ENCODE peak calls at places on chromosomes 4 and X, in ten cellular contexts. B, F, E, W, T, Y, M, X, U and R are unnamed samples.
A peak's percentile ranks its signal among the peaks of the same experiment; 100 is the strongest.

GRCh38 chrX:154490021-154490413 is 412 bp downstream of the SLC10A3 start:
- DNase-seq in B (peak; percentile 31), F (peak; percentile 26), E (no peak), W (no peak), T (peak; percentile 61), Y (no peak), M (no peak), X (no peak), U (peak; percentile 68), R (no peak)

GRCh38 chr4:121057466-121057911 is 14.8 kb downstream of the NDNF start:
- DNase-seq in B (no peak), F (no peak), E (no peak), W (no peak), T (no peak), Y (no peak), M (no peak), X (no peak), U (no peak), R (no peak)

GRCh38 chrX:132615396-132616131 is 126.7 kb upstream of the MBNL3 start:
- DNase-seq in B (no peak), F (peak; percentile 15), E (no peak), W (peak; percentile 21), T (peak; percentile 58), Y (peak; percentile 15), M (peak; percentile 32), X (peak; percentile 21), U (peak; percentile 18), R (peak; percentile 38)

GRCh38 chr4:17166954-17167353 is 268.5 kb upstream of the LDB2 start:
- DNase-seq in B (no peak), F (no peak), E (no peak), W (no peak), T (peak; percentile 68), Y (no peak), M (no peak), X (no peak), U (no peak), R (no peak)

GRCh38 chr4:7547368-7548040 is 112.8 kb upstream of the PSAPL1 start:
- DNase-seq in B (no peak), F (peak; percentile 81), E (no peak), W (no peak), T (no peak), Y (no peak), M (no peak), X (peak; percentile 12), U (peak; percentile 26), R (no peak)

GRCh38 chr4:177785000-177785399 is 342.8 kb upstream of the AGA start:
- DNase-seq in B (no peak), F (no peak), E (no peak), W (no peak), T (no peak), Y (no peak), M (no peak), X (no peak), U (no peak), R (no peak)

GRCh38 chr4:101355767-101356702 is 8.7 kb upstream of the PPP3CA start:
- DNase-seq in B (peak; percentile 41), F (no peak), E (no peak), W (peak; percentile 14), T (peak; percentile 90), Y (no peak), M (no peak), X (no peak), U (peak; percentile 89), R (no peak)

GRCh38 chrX:11664211-11664888 is 1.4 kb downstream of the ARHGAP6 start:
- DNase-seq in B (no peak), F (no peak), E (no peak), W (no peak), T (peak; percentile 21), Y (no peak), M (no peak), X (no peak), U (peak; percentile 16), R (no peak)

GRCh38 chrX:66632986-66633385 is 5.9 kb downstream of the EDA2R start:
- DNase-seq in B (no peak), F (no peak), E (no peak), W (no peak), T (peak; percentile 22), Y (no peak), M (no peak), X (no peak), U (peak; percentile 40), R (no peak)

GRCh38 chrX:26845051-26845450 is 618.1 kb downstream of the PPP4R3C start:
- DNase-seq in B (no peak), F (no peak), E (no peak), W (no peak), T (peak; percentile 12), Y (no peak), M (no peak), X (no peak), U (no peak), R (no peak)

GRCh38 chrX:56385336-56385735 is 153.2 kb downstream of the KLF8 start:
- DNase-seq in B (no peak), F (no peak), E (no peak), W (no peak), T (no peak), Y (no peak), M (peak; percentile 11), X (no peak), U (no peak), R (no peak)

GRCh38 chr4:142567199-142567598 is 278.9 kb downstream of the INPP4B start:
- DNase-seq in B (peak; percentile 4), F (no peak), E (no peak), W (peak; percentile 1), T (no peak), Y (peak; percentile 32), M (peak; percentile 34), X (no peak), U (no peak), R (no peak)